ENCODE peak calls at places on chromosomes 7 and 10, in eight cellular contexts. One of them, this sample, is unnamed.

GRCh38 chr7:35430547-35431153 is 176.8 kb upstream of the TBX20 start:
- DNase-seq in A549: no peak
- DNase-seq in iris pigment epithelial cell: peak
- DNase-seq in M059J: no peak
- DNase-seq in germinal center: peak
- DNase-seq in CD8-positive, alpha-beta memory T cell: no peak
- DNase-seq in LoVo: peak
- DNase-seq in COR-L47: peak
- DNase-seq in this sample: no peak

GRCh38 chr7:155288055-155288454 is 9.6 kb upstream of the INSIG1 start:
- DNase-seq in A549: no peak
- DNase-seq in COR-L47: no peak
- DNase-seq in iris pigment epithelial cell: no peak
- DNase-seq in germinal center: no peak
- DNase-seq in M059J: no peak
- DNase-seq in CD8-positive, alpha-beta memory T cell: no peak
- DNase-seq in LoVo: no peak
- DNase-seq in this sample: no peak

GRCh38 chr7:20578257-20578771 is 37.2 kb upstream of the ABCB5 start:
- DNase-seq in germinal center: no peak
- DNase-seq in M059J: no peak
- DNase-seq in CD8-positive, alpha-beta memory T cell: no peak
- DNase-seq in COR-L47: no peak
- DNase-seq in LoVo: no peak
- DNase-seq in iris pigment epithelial cell: no peak
- DNase-seq in A549: no peak
- DNase-seq in this sample: no peak

GRCh38 chr7:77944183-77945182 is 145.9 kb downstream of the PHTF2 start:
- DNase-seq in A549: no peak
- DNase-seq in COR-L47: no peak
- DNase-seq in LoVo: no peak
- DNase-seq in CD8-positive, alpha-beta memory T cell: no peak
- DNase-seq in germinal center: no peak
- DNase-seq in iris pigment epithelial cell: no peak
- DNase-seq in M059J: no peak
- DNase-seq in this sample: no peak

GRCh38 chr7:94374231-94374630 is 20.5 kb upstream of the COL1A2 start:
- DNase-seq in iris pigment epithelial cell: peak
- DNase-seq in COR-L47: no peak
- DNase-seq in A549: no peak
- DNase-seq in LoVo: no peak
- DNase-seq in CD8-positive, alpha-beta memory T cell: no peak
- DNase-seq in M059J: peak
- DNase-seq in germinal center: no peak
- DNase-seq in this sample: no peak

GRCh38 chr7:148623586-148624282 is 33.2 kb downstream of the C7orf33 start:
- DNase-seq in COR-L47: no peak
- DNase-seq in iris pigment epithelial cell: peak
- DNase-seq in CD8-positive, alpha-beta memory T cell: no peak
- DNase-seq in LoVo: peak
- DNase-seq in M059J: peak
- DNase-seq in germinal center: no peak
- DNase-seq in A549: no peak
- DNase-seq in this sample: no peak

GRCh38 chr7:19670806-19671205 is 38.0 kb downstream of the POLR1F start:
- DNase-seq in germinal center: no peak
- DNase-seq in A549: no peak
- DNase-seq in M059J: peak
- DNase-seq in CD8-positive, alpha-beta memory T cell: no peak
- DNase-seq in COR-L47: no peak
- DNase-seq in LoVo: no peak
- DNase-seq in iris pigment epithelial cell: no peak
- DNase-seq in this sample: no peak

GRCh38 chr7:75924251-75924650 is 9.3 kb downstream of the POR start:
- DNase-seq in LoVo: no peak
- DNase-seq in CD8-positive, alpha-beta memory T cell: no peak
- DNase-seq in M059J: no peak
- DNase-seq in germinal center: no peak
- DNase-seq in iris pigment epithelial cell: no peak
- DNase-seq in COR-L47: no peak
- DNase-seq in A549: no peak
- DNase-seq in this sample: no peak

GRCh38 chr10:99681553-99681952 is 22.2 kb downstream of the ENTPD7 start:
- DNase-seq in A549: no peak
- DNase-seq in germinal center: no peak
- DNase-seq in CD8-positive, alpha-beta memory T cell: no peak
- DNase-seq in iris pigment epithelial cell: peak
- DNase-seq in LoVo: no peak
- DNase-seq in M059J: peak
- DNase-seq in COR-L47: no peak
- DNase-seq in this sample: no peak

GRCh38 chr7:80950550-80950967 is 31.7 kb upstream of the SEMA3C start:
- DNase-seq in CD8-positive, alpha-beta memory T cell: no peak
- DNase-seq in LoVo: no peak
- DNase-seq in iris pigment epithelial cell: peak
- DNase-seq in A549: no peak
- DNase-seq in germinal center: no peak
- DNase-seq in M059J: peak
- DNase-seq in COR-L47: no peak
- DNase-seq in this sample: no peak

GRCh38 chr10:43219848-43220247 is 47.0 kb downstream of the RASGEF1A start:
- DNase-seq in CD8-positive, alpha-beta memory T cell: no peak
- DNase-seq in iris pigment epithelial cell: no peak
- DNase-seq in A549: no peak
- DNase-seq in LoVo: no peak
- DNase-seq in M059J: no peak
- DNase-seq in germinal center: no peak
- DNase-seq in COR-L47: no peak
- DNase-seq in this sample: no peak

GRCh38 chr10:104291439-104291951 is 22.5 kb downstream of the GSTO2 start:
- DNase-seq in germinal center: peak
- DNase-seq in LoVo: peak
- DNase-seq in iris pigment epithelial cell: peak
- DNase-seq in M059J: peak
- DNase-seq in COR-L47: peak
- DNase-seq in A549: peak
- DNase-seq in CD8-positive, alpha-beta memory T cell: peak
- DNase-seq in this sample: peak

GRCh38 chr10:47360419-47361040 is 12.4 kb downstream of the RBP3 start:
- DNase-seq in M059J: no peak
- DNase-seq in CD8-positive, alpha-beta memory T cell: no peak
- DNase-seq in germinal center: no peak
- DNase-seq in LoVo: no peak
- DNase-seq in iris pigment epithelial cell: no peak
- DNase-seq in A549: no peak
- DNase-seq in COR-L47: no peak
- DNase-seq in this sample: no peak

GRCh38 chr10:44382981-44383748 is 1.7 kb downstream of the CXCL12 start:
- DNase-seq in COR-L47: no peak
- DNase-seq in iris pigment epithelial cell: no peak
- DNase-seq in A549: no peak
- DNase-seq in germinal center: no peak
- DNase-seq in CD8-positive, alpha-beta memory T cell: no peak
- DNase-seq in M059J: no peak
- DNase-seq in LoVo: no peak
- DNase-seq in this sample: no peak

GRCh38 chr7:44920119-44920518 is 34.8 kb upstream of the PURB start:
- DNase-seq in M059J: no peak
- DNase-seq in COR-L47: no peak
- DNase-seq in CD8-positive, alpha-beta memory T cell: no peak
- DNase-seq in A549: no peak
- DNase-seq in iris pigment epithelial cell: no peak
- DNase-seq in LoVo: no peak
- DNase-seq in germinal center: no peak
- DNase-seq in this sample: no peak

GRCh38 chr10:132113206-132113605 is 47.5 kb downstream of the JAKMIP3 start:
- DNase-seq in COR-L47: no peak
- DNase-seq in iris pigment epithelial cell: no peak
- DNase-seq in M059J: no peak
- DNase-seq in LoVo: no peak
- DNase-seq in A549: no peak
- DNase-seq in germinal center: no peak
- DNase-seq in CD8-positive, alpha-beta memory T cell: no peak
- DNase-seq in this sample: no peak

GRCh38 chr7:105587899-105588690 is 6.8 kb upstream of the EFCAB10 start:
- DNase-seq in M059J: no peak
- DNase-seq in iris pigment epithelial cell: no peak
- DNase-seq in germinal center: no peak
- DNase-seq in COR-L47: peak
- DNase-seq in CD8-positive, alpha-beta memory T cell: no peak
- DNase-seq in A549: no peak
- DNase-seq in LoVo: no peak
- DNase-seq in this sample: no peak

GRCh38 chr7:111390000-111390399 is 172.3 kb downstream of the IMMP2L start:
- DNase-seq in germinal center: no peak
- DNase-seq in iris pigment epithelial cell: no peak
- DNase-seq in CD8-positive, alpha-beta memory T cell: no peak
- DNase-seq in LoVo: no peak
- DNase-seq in COR-L47: no peak
- DNase-seq in A549: no peak
- DNase-seq in M059J: no peak
- DNase-seq in this sample: no peak

GRCh38 chr7:100374601-100375000 is 1.3 kb downstream of the PILRA start:
- DNase-seq in M059J: no peak
- DNase-seq in iris pigment epithelial cell: no peak
- DNase-seq in COR-L47: no peak
- DNase-seq in A549: no peak
- DNase-seq in CD8-positive, alpha-beta memory T cell: no peak
- DNase-seq in germinal center: no peak
- DNase-seq in LoVo: no peak
- DNase-seq in this sample: no peak

GRCh38 chr7:45592230-45592991 is 18.2 kb downstream of the ADCY1 start:
- DNase-seq in iris pigment epithelial cell: no peak
- DNase-seq in A549: no peak
- DNase-seq in germinal center: no peak
- DNase-seq in CD8-positive, alpha-beta memory T cell: no peak
- DNase-seq in LoVo: no peak
- DNase-seq in M059J: no peak
- DNase-seq in COR-L47: no peak
- DNase-seq in this sample: no peak

GRCh38 chr7:128274246-128274889 is 33.3 kb downstream of the LEP start:
- DNase-seq in COR-L47: no peak
- DNase-seq in A549: no peak
- DNase-seq in germinal center: no peak
- DNase-seq in iris pigment epithelial cell: no peak
- DNase-seq in CD8-positive, alpha-beta memory T cell: no peak
- DNase-seq in M059J: no peak
- DNase-seq in LoVo: no peak
- DNase-seq in this sample: no peak

GRCh38 chr10:120349069-120349468 is 108.0 kb upstream of the PLPP4 start:
- DNase-seq in M059J: no peak
- DNase-seq in COR-L47: no peak
- DNase-seq in LoVo: no peak
- DNase-seq in CD8-positive, alpha-beta memory T cell: no peak
- DNase-seq in A549: no peak
- DNase-seq in germinal center: no peak
- DNase-seq in iris pigment epithelial cell: no peak
- DNase-seq in this sample: no peak

GRCh38 chr10:62268399-62269076 is at the start of gene RTKN2:
- DNase-seq in M059J: peak
- DNase-seq in germinal center: peak
- DNase-seq in LoVo: peak
- DNase-seq in CD8-positive, alpha-beta memory T cell: peak
- DNase-seq in COR-L47: peak
- DNase-seq in iris pigment epithelial cell: peak
- DNase-seq in A549: peak
- DNase-seq in this sample: peak

This sample was measured in central memory CD4-positive, alpha-beta T cell.